ENCODE peak calls at places on chromosome 3, in ten cellular contexts. G is fibroblast of lung; T is cardiac muscle cell; R is heart right ventricle; F is skeletal muscle cell; Q is mesendoderm; O is EL; Z is NCI-H1417 treated with DMSO at 0.1 percent for 48 hours; S is ureter; J is stimulated activated CD4-positive, alpha-beta T cell treated with anti-CD3 and anti-CD28 coated beads, Interleukin-12 subunit alpha, Interleukin-12 subunit beta, amount 100 ng/mL, for 4 hours. V is an unnamed sample.

GRCh38 chr3:142618917-142619401 is 22.8 kb downstream of the PLS1 start:
- DNase-seq in G (peak; percentile 43), T (no peak), R (no peak), F (no peak), Q (peak; percentile 13), O (no peak), Z (peak; percentile 15), S (no peak), J (no peak), V (no peak)

GRCh38 chr3:5058463-5058862 is 63.6 kb upstream of the ARL8B start:
- DNase-seq in G (peak; percentile 93), T (peak; percentile 39), R (no peak), F (peak; percentile 87), Q (no peak), O (peak; percentile 61), Z (no peak), S (no peak), J (no peak), V (peak; percentile 56)

GRCh38 chr3:152944671-152945070 is 109.7 kb downstream of the P2RY1 start:
- DNase-seq in G (no peak), T (no peak), R (no peak), F (no peak), Q (no peak), O (no peak), Z (no peak), S (no peak), J (no peak), V (no peak)

GRCh38 chr3:126956361-126956760 is 26.6 kb upstream of the PLXNA1 start:
- DNase-seq in G (no peak), T (no peak), R (no peak), F (no peak), Q (no peak), O (no peak), Z (no peak), S (no peak), J (no peak), V (no peak)

GRCh38 chr3:184907941-184908649 is 96.1 kb downstream of the VPS8 start:
- DNase-seq in G (no peak), T (no peak), R (no peak), F (no peak), Q (peak; percentile 40), O (no peak), Z (no peak), S (no peak), J (no peak), V (no peak)

GRCh38 chr3:177824190-177824786 is 627.0 kb upstream of the TBL1XR1 start:
- DNase-seq in G (peak; percentile 85), T (peak; percentile 94), R (peak; percentile 51), F (no peak), Q (no peak), O (peak; percentile 66), Z (no peak), S (peak; percentile 77), J (no peak), V (peak; percentile 66)

GRCh38 chr3:196965112-196965803 is 3.4 kb downstream of the PIGZ start:
- DNase-seq in G (no peak), T (no peak), R (no peak), F (no peak), Q (no peak), O (no peak), Z (no peak), S (no peak), J (no peak), V (no peak)

GRCh38 chr3:69199942-69200341 is 77.5 kb upstream of the LMOD3 start:
- DNase-seq in G (no peak), T (no peak), R (no peak), F (no peak), Q (no peak), O (no peak), Z (no peak), S (no peak), J (no peak), V (no peak)

GRCh38 chr3:66038726-66039589 is at the start of gene MAGI1:
- DNase-seq in G (peak; percentile 96), T (peak; percentile 98), R (peak; percentile 94), F (peak; percentile 90), Q (peak; percentile 99), O (peak; percentile 96), Z (peak; percentile 64), S (peak; percentile 91), J (peak; percentile 10), V (peak; percentile 98)